ENCODE peak calls at places on chromosomes 11 and 22, in ten cellular contexts. O, Z, C, E, V, K, I, T, B and S are unnamed samples.

GRCh38 chr11:79182794-79183193 is 258.0 kb downstream of the TENM4 start:
- DNase-seq in O (peak), Z (peak), C (no peak), E (no peak), V (no peak), K (no peak), I (no peak), T (no peak), B (peak), S (no peak)

GRCh38 chr11:280762-281485 is 2.7 kb downstream of the NLRP6 start:
- DNase-seq in O (peak), Z (no peak), C (no peak), E (no peak), V (peak), K (no peak), I (no peak), T (no peak), B (peak), S (no peak)

GRCh38 chr11:382081-382643 is 11.8 kb upstream of the PKP3 start:
- DNase-seq in O (no peak), Z (no peak), C (no peak), E (no peak), V (no peak), K (no peak), I (no peak), T (no peak), B (no peak), S (no peak)

GRCh38 chr11:119907934-119908760 is 179.1 kb upstream of the NECTIN1 start:
- DNase-seq in O (no peak), Z (no peak), C (no peak), E (no peak), V (no peak), K (no peak), I (no peak), T (no peak), B (no peak), S (no peak)

GRCh38 chr11:1411301-1411700 is 21.6 kb downstream of the BRSK2 start:
- DNase-seq in O (no peak), Z (no peak), C (no peak), E (no peak), V (no peak), K (no peak), I (no peak), T (no peak), B (no peak), S (no peak)

GRCh38 chr11:114059984-114060401 is 482 bp downstream of the ZBTB16 start:
- DNase-seq in O (peak), Z (no peak), C (peak), E (no peak), V (peak), K (no peak), I (no peak), T (no peak), B (peak), S (no peak)

GRCh38 chr11:66768088-66768521 is 39.1 kb upstream of the SPTBN2 start:
- DNase-seq in O (peak), Z (peak), C (no peak), E (no peak), V (no peak), K (no peak), I (no peak), T (peak), B (peak), S (no peak)

GRCh38 chr22:48750282-48750681 is 1077.4 kb downstream of the BRD1 start:
- DNase-seq in O (no peak), Z (no peak), C (no peak), E (no peak), V (no peak), K (no peak), I (no peak), T (no peak), B (no peak), S (no peak)

GRCh38 chr11:93935826-93936225 is 85.3 kb upstream of the HEPHL1 start:
- DNase-seq in O (no peak), Z (no peak), C (no peak), E (no peak), V (no peak), K (no peak), I (no peak), T (no peak), B (no peak), S (peak)

GRCh38 chr11:79438631-79439429 is 2.0 kb downstream of the TENM4 start:
- DNase-seq in O (peak), Z (peak), C (peak), E (peak), V (peak), K (peak), I (no peak), T (peak), B (peak), S (no peak)

GRCh38 chr11:28585007-28585406 is 476.8 kb downstream of the METTL15 start:
- DNase-seq in O (peak), Z (peak), C (no peak), E (no peak), V (no peak), K (no peak), I (no peak), T (no peak), B (peak), S (no peak)

GRCh38 chr22:42726811-42727210 is 6.1 kb upstream of the A4GALT start:
- DNase-seq in O (no peak), Z (no peak), C (no peak), E (no peak), V (no peak), K (no peak), I (no peak), T (no peak), B (no peak), S (no peak)

GRCh38 chr11:95337175-95337957 is 106.4 kb upstream of the SESN3 start:
- DNase-seq in O (peak), Z (peak), C (peak), E (peak), V (peak), K (peak), I (peak), T (peak), B (peak), S (no peak)

GRCh38 chr11:134510171-134510570 is 98.1 kb upstream of the B3GAT1 start:
- DNase-seq in O (no peak), Z (no peak), C (no peak), E (no peak), V (no peak), K (no peak), I (no peak), T (no peak), B (no peak), S (no peak)

GRCh38 chr11:116913000-116913399 is 75.6 kb upstream of the APOA1 start:
- DNase-seq in O (peak), Z (peak), C (no peak), E (no peak), V (no peak), K (no peak), I (peak), T (no peak), B (peak), S (peak)

GRCh38 chr11:33507967-33508366 is 192.7 kb downstream of the C11orf91 start:
- DNase-seq in O (peak), Z (no peak), C (peak), E (no peak), V (peak), K (no peak), I (no peak), T (peak), B (peak), S (peak)

GRCh38 chr11:62179995-62180394 is 10.0 kb upstream of the SCGB1D1 start:
- DNase-seq in O (no peak), Z (no peak), C (no peak), E (no peak), V (no peak), K (no peak), I (no peak), T (no peak), B (no peak), S (no peak)

GRCh38 chr11:29962243-29962642 is 54.6 kb downstream of the KCNA4 start:
- DNase-seq in O (peak), Z (no peak), C (peak), E (peak), V (peak), K (no peak), I (no peak), T (peak), B (peak), S (peak)

GRCh38 chr11:84465040-84465439 is 1162.1 kb downstream of the DLG2 start:
- DNase-seq in O (peak), Z (peak), C (no peak), E (no peak), V (no peak), K (no peak), I (no peak), T (no peak), B (no peak), S (no peak)

GRCh38 chr11:43145653-43146052 is 166.1 kb upstream of the API5 start:
- DNase-seq in O (no peak), Z (no peak), C (no peak), E (no peak), V (peak), K (no peak), I (no peak), T (no peak), B (no peak), S (no peak)
- H2AFZ ChIP-seq in O (no peak), Z (no peak), C (no peak), E (peak), V (no peak), K (no peak), I (no peak), T (no peak), B (no peak), S (no peak)

DNA sequence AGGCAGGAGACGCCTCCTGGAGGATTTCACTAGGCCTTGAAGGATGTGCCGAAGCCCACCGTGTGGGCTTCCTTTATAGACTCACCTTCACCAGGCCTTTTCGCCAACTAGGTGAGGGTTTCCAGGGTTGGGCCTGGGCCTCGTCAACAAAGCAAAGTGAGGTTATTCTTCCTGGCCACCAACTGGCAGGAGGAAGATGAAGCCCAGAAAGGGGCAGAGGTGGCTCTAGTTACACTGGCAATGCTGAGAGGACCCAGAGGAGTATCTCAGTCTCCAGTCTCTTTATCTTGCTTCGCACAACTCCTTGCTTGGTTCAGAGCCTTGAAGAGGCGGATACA is 400 bp upstream of the RELT start:
- DNase-seq in O (no peak), Z (no peak), C (no peak), E (no peak), V (no peak), K (no peak), I (no peak), T (no peak), B (no peak), S (no peak)
- H2AFZ ChIP-seq in O (peak), Z (peak), C (peak), E (peak), V (peak), K (peak), I (peak), T (no peak), B (peak), S (peak)

DNA sequence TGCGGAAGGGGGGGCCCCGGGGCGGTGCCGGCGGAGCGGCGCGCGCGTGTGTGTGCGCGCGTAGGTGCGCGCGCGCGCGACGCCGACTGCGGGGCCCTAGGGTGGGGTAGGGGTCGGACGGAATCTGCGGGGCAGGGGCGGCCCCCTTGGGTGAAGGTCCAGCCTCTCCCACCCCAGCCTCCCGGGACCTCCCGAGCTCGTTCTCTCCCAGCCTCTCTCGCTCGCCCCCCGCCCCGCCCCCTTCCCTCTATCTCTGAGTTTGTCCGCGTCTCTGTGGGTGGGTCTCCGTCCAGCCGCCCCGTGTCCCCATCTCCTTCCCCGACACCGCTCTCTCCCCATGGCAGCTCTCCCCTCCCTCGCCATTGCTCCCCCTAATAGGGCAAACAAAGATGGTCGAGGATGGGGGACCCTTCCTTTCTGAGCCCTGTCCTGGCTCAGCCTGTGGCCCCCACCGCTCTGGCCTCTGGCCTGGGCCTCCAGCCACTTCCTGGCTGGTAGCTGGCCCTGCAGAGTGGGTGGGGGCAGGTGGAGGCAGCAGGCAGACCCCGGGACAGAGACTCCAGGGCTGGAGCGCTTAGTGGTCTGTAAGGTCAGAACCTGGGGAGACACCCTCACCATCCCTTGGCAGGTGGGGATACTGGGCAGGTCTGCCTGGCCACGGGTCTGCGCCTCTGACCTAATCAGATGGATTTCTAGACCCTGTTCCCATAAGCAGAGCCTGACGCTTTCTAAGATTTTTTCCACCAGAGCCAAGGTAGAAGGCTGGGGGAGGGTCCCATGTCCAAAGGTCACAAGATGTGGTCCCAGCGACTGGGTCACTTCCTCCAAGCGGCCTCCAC is 32.9 kb upstream of the PRR5 start:
- DNase-seq in O (peak), Z (no peak), C (no peak), E (no peak), V (no peak), K (no peak), I (no peak), T (no peak), B (no peak), S (no peak)
- H2AFZ ChIP-seq in O (peak), Z (no peak), C (peak), E (no peak), V (peak), K (peak), I (peak), T (peak), B (no peak), S (no peak)

GRCh38 chr11:12173111-12173510 is 62.7 kb downstream of the MICAL2 start:
- DNase-seq in O (no peak), Z (no peak), C (no peak), E (no peak), V (no peak), K (no peak), I (no peak), T (no peak), B (no peak), S (no peak)
- H2AFZ ChIP-seq in O (no peak), Z (no peak), C (peak), E (no peak), V (no peak), K (no peak), I (no peak), T (no peak), B (no peak), S (no peak)

DNA sequence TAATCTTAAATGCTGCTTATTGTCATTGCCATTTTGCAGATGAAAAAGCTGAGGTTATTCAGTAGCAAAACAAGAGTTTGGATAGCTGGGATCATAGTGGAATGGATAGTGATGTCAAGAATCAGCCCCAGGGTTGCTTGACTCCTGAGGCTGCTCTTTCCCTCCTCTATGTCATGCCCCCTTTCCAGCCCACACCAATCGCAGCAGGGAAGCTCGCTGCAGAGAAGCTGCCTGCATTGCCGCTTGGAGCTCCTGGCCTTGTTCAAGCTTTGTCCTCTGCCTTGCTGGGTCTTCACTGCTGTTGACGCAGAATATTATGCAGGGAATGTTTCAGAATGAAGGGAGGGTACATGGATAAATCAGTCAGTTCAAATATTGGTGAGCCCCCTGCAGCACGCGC is 128.8 kb upstream of the RASSF10 start:
- DNase-seq in O (no peak), Z (no peak), C (no peak), E (no peak), V (no peak), K (no peak), I (no peak), T (no peak), B (no peak), S (no peak)
- H2AFZ ChIP-seq in O (no peak), Z (no peak), C (no peak), E (no peak), V (no peak), K (no peak), I (no peak), T (no peak), B (no peak), S (no peak)

GRCh38 chr22:46893281-46894020 is 131.0 kb downstream of the TBC1D22A start:
- DNase-seq in O (no peak), Z (no peak), C (no peak), E (no peak), V (no peak), K (no peak), I (no peak), T (no peak), B (no peak), S (no peak)

GRCh38 chr22:46895753-46896152 is 133.3 kb downstream of the TBC1D22A start:
- DNase-seq in O (no peak), Z (no peak), C (no peak), E (no peak), V (no peak), K (no peak), I (peak), T (no peak), B (no peak), S (no peak)

GRCh38 chr22:46894851-46895640 is 132.6 kb downstream of the TBC1D22A start:
- DNase-seq in O (no peak), Z (no peak), C (no peak), E (no peak), V (no peak), K (no peak), I (no peak), T (no peak), B (no peak), S (no peak)

GRCh38 chr22:46892866-46893265 is 130.4 kb downstream of the TBC1D22A start:
- DNase-seq in O (no peak), Z (no peak), C (no peak), E (no peak), V (no peak), K (no peak), I (no peak), T (no peak), B (no peak), S (no peak)

DNA sequence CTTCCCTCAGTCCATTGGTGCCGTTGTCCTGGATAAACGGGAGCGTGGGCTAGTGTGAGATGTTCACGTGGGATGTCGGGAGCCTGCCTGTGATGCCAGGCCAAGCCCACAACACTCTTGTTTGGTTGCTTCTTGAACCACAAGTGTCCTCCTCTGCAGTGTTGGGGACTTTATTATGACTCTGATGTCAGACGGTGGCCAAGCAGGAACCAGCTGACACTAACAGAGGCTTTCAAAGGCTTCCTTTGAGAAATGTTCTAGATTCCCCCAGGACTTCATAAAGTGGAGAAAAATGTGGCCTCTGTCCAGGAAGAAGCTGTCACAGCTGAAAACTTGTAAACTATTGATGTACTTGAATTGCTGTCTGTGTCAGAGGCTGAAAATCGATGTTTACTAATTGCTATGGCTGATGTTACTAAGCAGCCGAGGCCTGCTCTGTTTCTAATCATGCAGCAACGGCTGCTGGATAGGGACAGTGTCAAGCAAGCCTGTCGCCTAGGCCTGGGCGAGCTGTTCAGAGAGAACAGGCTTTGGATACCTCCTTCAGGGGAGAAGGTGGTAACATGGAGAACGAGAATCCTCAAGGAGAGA is 131.7 kb downstream of the TBC1D22A start:
- DNase-seq in O (peak), Z (no peak), C (no peak), E (no peak), V (no peak), K (no peak), I (no peak), T (no peak), B (no peak), S (no peak)
- H2AFZ ChIP-seq in O (no peak), Z (no peak), C (no peak), E (no peak), V (no peak), K (no peak), I (no peak), T (no peak), B (no peak), S (no peak)